ENCODE peak calls at places on chromosomes 6 and 20, in nine cellular contexts. K is SK-N-MC, M is breast epithelium, J is HepG2, I is suprapubic skin, H is GM23338, Z is H1, E is sigmoid colon, Q is transverse colon. S is an unnamed sample.

GRCh38 chr6:28658475-28659249 is 133.0 kb downstream of the GPX5 start:
- DNase-seq in H (peak; percentile 54), I (no peak), K (no peak), J (no peak), M (no peak), E (no peak), Q (no peak), Z (peak; percentile 51), S (no peak)

GRCh38 chr6:151254451-151255081 is 14.8 kb downstream of the AKAP12 start:
- DNase-seq in M (no peak), J (no peak), E (no peak), I (no peak), Q (no peak), K (no peak), H (peak; percentile 61), Z (no peak), S (no peak)

GRCh38 chr20:9945406-9945805 is 89.4 kb upstream of the ANKEF1 start:
- DNase-seq in I (no peak), M (no peak), H (no peak), E (no peak), K (no peak), J (no peak), Z (no peak), Q (no peak), S (no peak)

GRCh38 chr6:10837692-10837996 is 695 bp downstream of the MAK start:
- DNase-seq in H (no peak), J (no peak), K (no peak), Z (no peak), Q (no peak), I (no peak), E (no peak), M (no peak), S (no peak)

GRCh38 chr20:54382419-54382818 is 93.0 kb upstream of the DOK5 start:
- DNase-seq in Z (no peak), I (no peak), E (no peak), Q (no peak), H (peak; percentile 20), K (no peak), M (no peak), J (no peak), S (no peak)

GRCh38 chr6:112639436-112639835 is 292.3 kb downstream of the RFPL4B start:
- DNase-seq in H (no peak), E (no peak), Z (no peak), I (no peak), Q (no peak), K (no peak), J (no peak), M (no peak), S (no peak)

GRCh38 chr20:38117635-38118034 is 47.4 kb downstream of the TGM2 start:
- DNase-seq in I (no peak), Z (no peak), K (no peak), M (no peak), Q (no peak), E (no peak), H (no peak), J (peak; percentile 70), S (peak; percentile 37)

GRCh38 chr20:9838035-9838377 is 870 bp downstream of the PAK5 start:
- DNase-seq in Q (no peak), Z (no peak), I (no peak), E (no peak), K (no peak), J (no peak), H (peak; percentile 6), M (no peak), S (no peak)

GRCh38 chr20:51335329-51335841 is 207.1 kb downstream of the NFATC2 start:
- DNase-seq in E (no peak), Z (no peak), H (no peak), M (no peak), I (no peak), K (no peak), J (no peak), Q (no peak), S (no peak)

GRCh38 chr6:13985663-13986325 is 61.0 kb downstream of the RNF182 start:
- DNase-seq in M (no peak), E (no peak), Q (no peak), Z (no peak), H (no peak), I (no peak), J (no peak), K (no peak), S (no peak)

DNA sequence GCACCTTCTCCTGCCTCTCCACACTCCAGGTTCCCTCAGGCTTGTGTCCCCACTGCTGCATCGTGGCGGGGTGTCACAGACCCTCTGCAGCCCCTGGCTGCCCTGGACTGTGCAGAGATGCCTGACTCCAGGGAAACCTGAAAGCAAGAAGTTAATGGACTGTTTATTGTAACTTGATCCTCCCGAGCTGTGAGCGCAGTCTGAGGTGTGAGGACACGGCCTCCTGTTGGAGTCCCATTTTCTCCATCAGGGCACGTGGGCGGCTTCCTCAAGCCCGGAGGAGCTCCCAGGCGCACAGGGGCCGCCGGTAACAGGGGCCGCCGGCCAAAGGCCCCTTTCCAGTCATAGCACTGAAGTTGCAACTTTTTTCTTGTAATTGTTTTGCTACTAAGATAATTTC is 16.9 kb downstream of the RBM38 start:
- DNase-seq in Q (no peak), K (no peak), M (no peak), H (no peak), E (no peak), I (no peak), J (no peak), Z (no peak), S (no peak)
- H3K36me3 ChIP-seq in Q (peaks cover 11% of the 10 kb centered on the region), K (peaks cover 55% of the 10 kb centered on the region), M (no peaks in the 10 kb centered on the region), H (peaks cover 10% of the 10 kb centered on the region), E (peaks cover 54% of the 10 kb centered on the region), I (peaks cover 53% of the 10 kb centered on the region), J (peaks cover 54% of the 10 kb centered on the region), Z (peaks cover 11% of the 10 kb centered on the region), S (peaks cover 64% of the 10 kb centered on the region)

GRCh38 chr20:49560186-49560585 is 7.8 kb downstream of the PTGIS start:
- DNase-seq in H (no peak), K (no peak), Q (peak; percentile 4), M (no peak), Z (no peak), E (no peak), I (peak; percentile 37), J (no peak), S (no peak)

GRCh38 chr20:49558826-49559225 is 9.1 kb downstream of the PTGIS start:
- DNase-seq in Z (no peak), Q (peak; percentile 1), J (no peak), I (peak; percentile 3), E (peak; percentile 36), M (no peak), H (no peak), K (no peak), S (no peak)

GRCh38 chr20:49560646-49561045 is 7.3 kb downstream of the PTGIS start:
- DNase-seq in H (no peak), K (no peak), Q (peak; percentile 6), E (peak; percentile 68), M (no peak), I (peak; percentile 67), J (no peak), Z (no peak), S (no peak)

GRCh38 chr20:49561256-49561655 is 6.7 kb downstream of the PTGIS start:
- DNase-seq in Z (no peak), Q (peak; percentile 1), M (no peak), K (no peak), J (no peak), H (no peak), E (peak; percentile 56), I (peak; percentile 41), S (no peak)

DNA sequence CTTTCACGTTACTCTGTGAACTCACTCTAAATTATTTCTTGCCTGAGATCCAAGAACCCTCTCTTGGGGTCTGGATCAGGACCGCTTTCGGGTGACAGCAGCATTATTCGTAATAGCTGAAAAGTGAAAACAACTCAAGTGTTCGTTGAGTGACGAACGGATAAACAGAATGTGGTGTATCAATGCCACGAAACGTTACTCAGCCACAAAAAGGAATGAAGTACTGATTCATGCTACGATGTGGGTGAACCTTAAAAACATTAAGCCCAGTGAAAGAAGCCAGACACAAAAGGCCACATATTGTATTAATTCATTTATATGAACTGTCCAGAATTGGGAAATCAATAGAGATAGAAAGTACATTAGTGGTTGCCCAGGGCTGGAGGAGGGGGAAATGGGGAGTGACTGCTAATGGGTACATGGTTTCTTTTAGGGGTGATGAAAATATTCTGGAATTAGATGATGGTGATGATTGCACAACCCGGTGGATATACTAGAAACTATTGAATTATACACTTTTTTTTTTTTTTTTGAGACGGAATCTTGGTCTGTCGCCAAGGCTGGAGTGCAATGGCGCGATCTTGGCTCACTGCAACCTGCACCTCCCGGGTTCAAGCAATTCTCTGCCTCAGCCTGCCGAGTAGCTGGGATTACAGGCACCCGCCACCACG is 8.4 kb downstream of the PTGIS start:
- DNase-seq in E (peak; percentile 75), K (no peak), I (peak; percentile 79), H (no peak), J (no peak), Q (peak; percentile 7), Z (no peak), M (no peak), S (no peak)
- TF ChIP-seq POLR2AphosphoS5 in E (peak; percentile 31), K (no peak), I (peak; percentile 21), H (no peak), J (no peak), Q (peak; percentile 18), Z (no peak), M (peak; percentile 30), S (peak; percentile 46)

GRCh38 chr20:34536798-34537394 is 20.7 kb downstream of the DYNLRB1 start:
- DNase-seq in J (peak; percentile 41), Q (peak; percentile 66), K (no peak), H (peak; percentile 80), Z (peak; percentile 77), E (peak; percentile 68), I (no peak), M (no peak), S (no peak)

GRCh38 chr20:34534391-34535165 is 18.4 kb downstream of the DYNLRB1 start:
- DNase-seq in E (peak; percentile 52), K (no peak), I (no peak), J (no peak), Q (no peak), M (no peak), H (no peak), Z (no peak), S (no peak)

GRCh38 chr20:34532751-34533150 is 16.5 kb downstream of the DYNLRB1 start:
- DNase-seq in E (peak; percentile 37), Z (no peak), M (no peak), Q (no peak), H (no peak), K (no peak), I (no peak), J (no peak), S (no peak)

GRCh38 chr20:34537651-34538050 is 20.9 kb upstream of the MAP1LC3A start:
- DNase-seq in K (no peak), Z (no peak), M (no peak), I (no peak), H (no peak), E (peak; percentile 54), Q (no peak), J (no peak), S (no peak)

GRCh38 chr20:34535301-34535840 is 19.1 kb downstream of the DYNLRB1 start:
- DNase-seq in Q (no peak), I (no peak), Z (no peak), M (no peak), H (no peak), J (no peak), E (peak; percentile 26), K (no peak), S (no peak)
- H3K36me3 ChIP-seq in Q (peaks cover 26% of the 10 kb centered on the region), I (peaks cover 89% of the 10 kb centered on the region), Z (peaks cover 13% of the 10 kb centered on the region), M (peaks cover 4% of the 10 kb centered on the region), H (no peaks in the 10 kb centered on the region), J (peaks cover 89% of the 10 kb centered on the region), E (peaks cover 63% of the 10 kb centered on the region), K (peaks cover 42% of the 10 kb centered on the region), S (peaks cover 99% of the 10 kb centered on the region)

DNA sequence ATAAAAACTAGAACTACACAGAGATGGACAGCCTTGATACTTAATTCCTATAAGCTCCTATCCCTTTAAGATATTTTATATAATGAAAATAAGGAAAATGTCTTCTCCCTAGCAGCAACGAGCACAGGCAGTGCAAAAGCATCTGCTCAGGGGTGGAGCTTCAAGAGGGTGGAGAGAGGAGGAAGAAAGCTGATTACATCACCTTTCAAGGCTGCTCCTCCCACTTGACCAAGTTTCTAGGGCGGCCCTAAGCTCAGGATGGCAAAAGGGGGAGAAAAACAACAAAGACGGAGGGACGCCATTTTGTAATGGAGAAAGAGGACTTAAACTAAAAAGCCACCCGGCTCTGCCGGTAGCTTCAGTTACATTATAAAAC is 2.2 kb downstream of the PPP1R10 start:
- DNase-seq in H (peak; percentile 99), K (peak; percentile 99), I (peak; percentile 91), Q (peak; percentile 88), M (peak; percentile 95), Z (peak; percentile 68), J (peak; percentile 99), E (peak; percentile 96), S (peak; percentile 95)
- TF ChIP-seq POLR2AphosphoS5 in H (peak; percentile 49), K (peak; percentile 28), I (peak; percentile 53), Q (peak; percentile 96), M (peak; percentile 89), Z (no peak), J (peak; percentile 65), E (peak; percentile 90), S (peak; percentile 99)

S was measured in esophagus muscularis mucosa.